ENCODE peak calls at places on chromosomes 2 and 18, in six cellular contexts. Y is effector memory CD4-positive, alpha-beta T cell; G is fibroblast of lung; V is heart right ventricle; F is CD4-positive, CD25-positive, alpha-beta regulatory T cell; Z is HCT116. L is an unnamed sample. For H3K9me3, the result is how much of the 10 kb centered on the place peaks cover.

GRCh38 chr2:3563521-3563976 is 5.4 kb upstream of the RNASEH1 start:
- DNase-seq in Y (no peak), F (no peak), Z (no peak), G (no peak), V (no peak), L (no peak)

GRCh38 chr2:11576398-11576797 is 42.6 kb downstream of the GREB1 start:
- DNase-seq in Y (no peak), Z (no peak), F (no peak), V (no peak), G (no peak), L (no peak)

GRCh38 chr2:217604527-217605279 is 398.1 kb downstream of the TNS1 start:
- DNase-seq in V (peak), F (no peak), G (no peak), Y (no peak), Z (no peak), L (no peak)

GRCh38 chr2:173607601-173608311 is 253.1 kb downstream of the CDCA7 start:
- DNase-seq in Y (no peak), G (no peak), V (peak), F (no peak), Z (no peak), L (no peak)

GRCh38 chr2:168427451-168427850 is 28.6 kb upstream of the CERS6 start:
- DNase-seq in Z (no peak), F (no peak), V (no peak), Y (no peak), G (peak), L (no peak)

GRCh38 chr18:8426401-8426800 is 182.8 kb upstream of the RAB12 start:
- DNase-seq in G (no peak), V (no peak), Y (no peak), F (peak), Z (peak), L (no peak)

GRCh38 chr18:21303913-21304312 is 61.9 kb downstream of the GREB1L start:
- DNase-seq in G (no peak), Z (peak), V (no peak), Y (no peak), F (no peak), L (no peak)

GRCh38 chr18:35469696-35470095 is 28.1 kb downstream of the INO80C start:
- DNase-seq in Y (no peak), Z (no peak), G (no peak), V (no peak), F (no peak), L (no peak)

GRCh38 chr2:199778655-199779054 is 72.3 kb downstream of the FTCDNL1 start:
- DNase-seq in Y (no peak), V (no peak), Z (no peak), G (no peak), F (no peak), L (no peak)

GRCh38 chr2:6926071-6926732 is 9.0 kb downstream of the RNF144A start:
- DNase-seq in V (no peak), Y (no peak), F (no peak), G (no peak), Z (no peak), L (no peak)

GRCh38 chr2:234863043-234863934 is 88.5 kb upstream of the SH3BP4 start:
- DNase-seq in G (peak), V (peak), Y (no peak), F (no peak), Z (peak), L (no peak)

GRCh38 chr2:46142546-46143329 is 154.5 kb upstream of the EPAS1 start:
- DNase-seq in G (no peak), V (no peak), F (no peak), Y (no peak), Z (no peak), L (no peak)

GRCh38 chr2:110925479-110925878 is 193.1 kb downstream of the ACOXL start:
- DNase-seq in Z (no peak), V (no peak), F (no peak), Y (no peak), G (no peak), L (no peak)

GRCh38 chr2:237636578-237636977 is 9.2 kb downstream of the LRRFIP1 start:
- DNase-seq in Z (no peak), Y (no peak), G (no peak), F (peak), V (no peak), L (no peak)

GRCh38 chr2:203869207-203869606 is 1.6 kb downstream of the CTLA4 start:
- DNase-seq in Y (no peak), G (no peak), V (no peak), Z (no peak), F (peak), L (no peak)

GRCh38 chr2:62450716-62451191 is 55.2 kb downstream of the TMEM17 start:
- DNase-seq in F (no peak), Z (no peak), V (no peak), G (no peak), Y (no peak), L (no peak)

GRCh38 chr2:20015482-20016083 is 3.1 kb upstream of the MATN3 start:
- DNase-seq in Z (peak), V (no peak), F (peak), G (peak), Y (no peak), L (no peak)

DNA sequence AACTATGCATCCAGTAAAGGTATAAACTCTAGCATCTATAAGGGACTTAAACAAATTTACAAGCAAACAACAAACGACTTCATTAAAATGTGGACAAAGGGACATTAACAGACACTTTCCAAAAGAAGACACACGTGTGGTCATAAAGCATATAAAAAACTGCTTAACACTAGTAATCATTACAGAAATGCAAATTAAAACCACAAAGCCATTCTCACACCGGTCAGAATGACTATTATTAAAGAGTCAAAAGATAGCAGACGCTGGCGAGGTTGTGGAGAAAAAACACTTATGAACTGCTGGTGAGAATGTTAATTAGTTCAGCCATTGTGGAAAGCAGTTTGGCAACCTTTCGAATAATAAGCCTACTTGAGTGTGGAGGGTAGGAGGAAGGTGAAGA is 217.0 kb upstream of the DLGAP1 start:
- DNase-seq in Y (no peak), Z (no peak), G (no peak), F (no peak), V (no peak), L (no peak)
- H3K9me3 ChIP-seq in Y (under half), Z (under half), G (under half), F (under half), V (under half), L (under half)

GRCh38 chr18:38186491-38186890 is 620.9 kb upstream of the CELF4 start:
- DNase-seq in Y (no peak), F (no peak), Z (no peak), V (no peak), G (no peak), L (no peak)
- H3K9me3 ChIP-seq in Y (under half), F (under half), Z (under half), V (under half), G (under half), L (under half)

DNA sequence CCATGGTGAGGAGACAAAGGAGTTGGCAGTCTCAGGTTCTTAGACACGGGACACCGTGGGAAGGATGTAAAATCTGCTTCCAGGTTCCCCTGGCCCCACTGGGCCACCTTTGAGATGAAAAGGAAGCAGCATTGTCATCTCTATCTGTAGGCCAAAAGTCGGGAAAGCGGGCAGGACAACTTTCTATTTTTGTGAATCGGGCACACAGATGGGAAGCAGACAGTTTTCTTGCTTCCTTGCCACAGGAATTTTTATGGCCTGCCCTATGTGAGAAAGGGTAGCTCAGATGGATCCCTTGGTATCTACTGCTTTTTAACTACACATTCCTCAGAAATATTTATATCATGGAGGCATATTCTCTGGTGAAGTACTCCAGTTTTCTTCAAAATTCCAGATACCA is 735.6 kb downstream of the CBLN2 start:
- DNase-seq in F (no peak), Z (no peak), Y (no peak), G (no peak), V (no peak), L (no peak)
- H3K9me3 ChIP-seq in F (under half), Z (under half), Y (under half), G (under half), V (under half), L (under half)

GRCh38 chr2:210956101-210956500 is 399.7 kb downstream of the CPS1 start:
- DNase-seq in Z (no peak), F (no peak), V (no peak), G (no peak), Y (no peak), L (no peak)

GRCh38 chr2:210955591-210955990 is 399.2 kb downstream of the CPS1 start:
- DNase-seq in V (no peak), F (no peak), Z (peak), G (peak), Y (no peak), L (no peak)

GRCh38 chr2:210954508-210954907 is 398.1 kb downstream of the CPS1 start:
- DNase-seq in F (no peak), G (no peak), Z (no peak), V (no peak), Y (no peak), L (no peak)
- H3K9me3 ChIP-seq in F (under half), G (under half), Z (under half), V (under half), Y (under half), L (under half)

GRCh38 chr2:176085120-176085788 is 1.5 kb upstream of the EVX2 start:
- DNase-seq in Y (no peak), F (no peak), Z (no peak), G (no peak), V (no peak), L (no peak)
- H3K9me3 ChIP-seq in Y (under half), F (half or more), Z (under half), G (under half), V (under half), L (under half)

L was measured in T-helper 17 cell.